ENCODE peak calls at places on chromosome 11, in four cellular contexts. P, J, Y and A are unnamed samples.

GRCh38 chr11:94766656-94767291 is 1.4 kb upstream of the AMOTL1 start:
- DNase-seq in Y (no peak), J (no peak), P (peak; percentile 28), A (no peak)

GRCh38 chr11:2093575-2094353 is 45.4 kb downstream of the IGF2 start:
- DNase-seq in P (peak; percentile 39), J (no peak), Y (no peak), A (no peak)

GRCh38 chr11:940496-941135 is 14.9 kb downstream of the AP2A2 start:
- DNase-seq in P (no peak), J (no peak), Y (no peak), A (no peak)

GRCh38 chr11:102831128-102831708 is 12.2 kb downstream of the MMP3 start:
- DNase-seq in Y (peak; percentile 22), J (no peak), P (peak; percentile 38), A (peak; percentile 78)

GRCh38 chr11:64074239-64074638 is 38.5 kb downstream of the FLRT1 start:
- DNase-seq in P (peak; percentile 38), Y (no peak), J (no peak), A (no peak)

GRCh38 chr11:66221012-66221411 is 47.4 kb upstream of the RAB1B start:
- DNase-seq in P (no peak), Y (no peak), J (no peak), A (no peak)

GRCh38 chr11:22703561-22703960 is 37.1 kb downstream of the GAS2 start:
- DNase-seq in J (peak; percentile 87), Y (no peak), P (peak; percentile 2), A (no peak)

GRCh38 chr11:104649002-104649401 is 249.3 kb downstream of the CASP12 start:
- DNase-seq in J (no peak), P (no peak), Y (no peak), A (no peak)

GRCh38 chr11:65576867-65577755 is 1.3 kb downstream of the EHBP1L1 start:
- DNase-seq in J (no peak), Y (no peak), P (peak; percentile 51), A (peak; percentile 89)

GRCh38 chr11:115226556-115226955 is 277.7 kb downstream of the CADM1 start:
- DNase-seq in P (peak; percentile 9), Y (no peak), J (no peak), A (peak; percentile 46)

GRCh38 chr11:83284501-83285051 is 1.6 kb downstream of the CCDC90B start:
- DNase-seq in J (no peak), Y (no peak), P (no peak), A (no peak)

GRCh38 chr11:46639197-46639839 is 22.0 kb downstream of the ATG13 start:
- DNase-seq in J (no peak), P (peak; percentile 51), Y (no peak), A (no peak)

GRCh38 chr11:3222941-3223905 is 4.6 kb upstream of the MRGPRG start:
- DNase-seq in J (no peak), Y (no peak), P (no peak), A (peak; percentile 7)

GRCh38 chr11:120801801-120802689 is 221.9 kb upstream of the TBCEL start:
- DNase-seq in Y (peak; percentile 76), P (peak; percentile 68), J (peak; percentile 0), A (peak; percentile 73)

GRCh38 chr11:113856966-113857759 is 18.2 kb downstream of the USP28 start:
- DNase-seq in P (no peak), Y (no peak), J (no peak), A (no peak)

GRCh38 chr11:12075822-12076821 is 34.3 kb upstream of the MICAL2 start:
- DNase-seq in P (peak; percentile 94), Y (no peak), J (no peak), A (peak; percentile 88)

GRCh38 chr11:95991101-95991500 is 67.2 kb upstream of the MTMR2 start:
- DNase-seq in P (no peak), J (no peak), Y (no peak), A (no peak)

GRCh38 chr11:80727315-80727714 is 1286.5 kb upstream of the TENM4 start:
- DNase-seq in P (peak; percentile 41), J (peak; percentile 1), Y (peak; percentile 8), A (no peak)

GRCh38 chr11:32713496-32713895 is 81.0 kb downstream of the CCDC73 start:
- DNase-seq in J (no peak), P (peak; percentile 6), Y (no peak), A (peak; percentile 11)

GRCh38 chr11:64499261-64500004 is 91.6 kb upstream of the SLC22A12 start:
- DNase-seq in P (no peak), J (no peak), Y (no peak), A (no peak)

GRCh38 chr11:134482865-134483264 is 70.8 kb upstream of the B3GAT1 start:
- DNase-seq in Y (no peak), P (no peak), J (no peak), A (no peak)

GRCh38 chr11:64359712-64360402 is 895 bp downstream of the RPS6KA4 start:
- DNase-seq in P (no peak), Y (no peak), J (peak; percentile 26), A (no peak)

GRCh38 chr11:13269775-13270174 is 7.8 kb upstream of the BMAL1 start:
- DNase-seq in J (no peak), Y (no peak), P (no peak), A (peak; percentile 19)

GRCh38 chr11:19827399-19828135 is 114.9 kb downstream of the NAV2 start:
- DNase-seq in J (no peak), Y (no peak), P (peak; percentile 15), A (no peak)

GRCh38 chr11:57294225-57295131 is 30.3 kb downstream of the TNKS1BP1 start:
- DNase-seq in J (no peak), Y (no peak), P (peak; percentile 64), A (no peak)

GRCh38 chr11:43923327-43924111 is 18.9 kb upstream of the C11orf96 start:
- DNase-seq in Y (no peak), P (peak; percentile 57), J (no peak), A (peak; percentile 67)